ENCODE peak calls at places on chromosome 6, in six cellular contexts. A, K, Y, J, T and F are unnamed samples.

GRCh38 chr6:18352001-18352400 is 35.1 kb upstream of the RNF144B start:
- DNase-seq in A (no peak), K (no peak), Y (no peak), J (no peak), T (no peak), F (peak; percentile 39)

GRCh38 chr6:161403717-161404116 is 129.9 kb upstream of the AGPAT4 start:
- DNase-seq in A (no peak), K (no peak), Y (no peak), J (no peak), T (no peak), F (no peak)

GRCh38 chr6:41536884-41537347 is 9.3 kb upstream of the FOXP4 start:
- DNase-seq in A (no peak), K (no peak), Y (peak; percentile 81), J (no peak), T (peak; percentile 93), F (no peak)

GRCh38 chr6:35622283-35622682 is 66.4 kb downstream of the FKBP5 start:
- DNase-seq in A (no peak), K (no peak), Y (no peak), J (no peak), T (no peak), F (no peak)

GRCh38 chr6:34144581-34145160 is 1.2 kb downstream of the GRM4 start:
- DNase-seq in A (peak; percentile 27), K (no peak), Y (no peak), J (no peak), T (no peak), F (no peak)

GRCh38 chr6:113313841-113314240 is 543.3 kb upstream of the MARCKS start:
- DNase-seq in A (no peak), K (no peak), Y (no peak), J (no peak), T (no peak), F (no peak)

GRCh38 chr6:44085219-44085618 is 42.0 kb downstream of the MRPL14 start:
- DNase-seq in A (no peak), K (no peak), Y (no peak), J (no peak), T (no peak), F (no peak)

GRCh38 chr6:107941627-107942026 is 16.4 kb downstream of the SEC63 start:
- DNase-seq in A (no peak), K (no peak), Y (no peak), J (no peak), T (no peak), F (no peak)

GRCh38 chr6:16595514-16595913 is 165.7 kb downstream of the ATXN1 start:
- DNase-seq in A (no peak), K (no peak), Y (no peak), J (no peak), T (no peak), F (no peak)
- H3K4me3 ChIP-seq in A (no peak overlapping the region), K (no peak overlapping the region), Y (no peak overlapping the region), J (no peak overlapping the region), T (no peak overlapping the region), F (no peak overlapping the region)

DNA sequence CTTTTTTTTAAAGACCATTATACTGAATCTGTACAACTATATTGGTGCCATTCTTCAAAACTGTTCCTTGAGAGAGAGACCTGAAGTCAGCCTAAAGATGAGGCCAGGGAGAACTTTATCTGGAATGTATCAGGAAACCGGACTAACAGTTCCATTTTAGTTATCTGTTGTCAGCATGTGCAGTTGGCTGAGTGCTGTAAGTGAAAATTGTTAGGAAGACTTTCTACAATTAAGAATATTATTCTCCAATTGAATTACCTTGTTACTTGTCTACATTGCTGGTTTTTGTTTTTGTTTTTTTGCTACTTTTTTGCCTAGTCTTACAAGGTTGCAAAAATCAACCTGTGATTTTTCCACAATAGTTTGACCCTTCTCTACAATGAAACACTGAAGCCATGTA is 7.5 kb downstream of the CEP57L1 start:
- DNase-seq in A (no peak), K (no peak), Y (no peak), J (no peak), T (no peak), F (no peak)
- H3K4me3 ChIP-seq in A (no peak overlapping the region), K (no peak overlapping the region), Y (no peak overlapping the region), J (no peak overlapping the region), T (no peak overlapping the region), F (no peak overlapping the region)

DNA sequence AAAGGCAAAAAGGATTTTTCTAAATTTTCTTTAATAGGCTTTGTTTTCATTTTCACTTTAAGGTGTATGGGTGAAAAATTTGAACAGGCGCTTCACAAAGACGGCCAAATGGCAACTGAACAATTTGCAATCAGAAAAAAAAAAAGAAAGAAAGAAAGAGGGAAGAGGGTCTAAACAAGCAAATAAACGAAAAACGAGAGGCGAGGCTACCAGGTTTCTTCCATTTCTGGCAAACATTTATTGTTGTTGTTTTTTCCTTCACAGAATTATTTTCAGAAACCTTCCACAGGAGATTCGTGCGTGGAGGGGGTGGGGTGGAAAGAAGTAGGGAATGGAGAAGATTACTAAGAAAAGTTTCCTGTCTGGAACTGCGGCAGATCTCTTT is 24.3 kb downstream of the POM121L2 start:
- DNase-seq in A (no peak), K (no peak), Y (no peak), J (no peak), T (no peak), F (no peak)
- H3K4me3 ChIP-seq in A (no peak overlapping the region), K (peak overlapping the region; percentile 37), Y (no peak overlapping the region), J (peak overlapping the region; percentile 34), T (no peak overlapping the region), F (no peak overlapping the region)

GRCh38 chr6:71886184-71887005 is at the start of gene RIMS1:
- DNase-seq in A (peak; percentile 57), K (peak; percentile 3), Y (no peak), J (peak; percentile 57), T (no peak), F (peak; percentile 33)

GRCh38 chr6:71888720-71889340 is 2.5 kb downstream of the RIMS1 start:
- DNase-seq in A (no peak), K (no peak), Y (no peak), J (no peak), T (no peak), F (no peak)

GRCh38 chr6:71887006-71887743 is 825 bp downstream of the RIMS1 start:
- DNase-seq in A (peak; percentile 38), K (no peak), Y (no peak), J (no peak), T (no peak), F (no peak)

GRCh38 chr6:71889366-71889765 is 3.0 kb downstream of the RIMS1 start:
- DNase-seq in A (no peak), K (no peak), Y (no peak), J (no peak), T (no peak), F (no peak)

DNA sequence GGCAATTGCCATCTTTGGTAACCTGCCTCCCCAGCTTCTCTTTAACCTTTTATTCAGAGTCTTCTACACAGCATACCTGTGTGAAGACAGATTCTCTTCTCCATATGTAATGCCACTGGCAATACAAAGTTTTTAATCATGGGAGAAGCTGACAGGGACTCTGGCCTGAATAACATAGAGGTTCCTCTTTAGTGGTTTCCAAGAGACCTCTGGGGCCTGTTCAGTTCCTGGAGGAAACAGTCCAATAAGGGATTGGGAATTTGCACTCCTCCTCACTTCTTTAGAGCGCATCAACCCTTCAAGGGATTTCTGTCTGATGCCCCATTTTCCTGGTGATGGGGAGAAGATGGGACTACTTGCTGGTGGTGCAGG is 1.4 kb downstream of the RIMS1 start:
- DNase-seq in A (no peak), K (no peak), Y (no peak), J (no peak), T (no peak), F (no peak)
- H3K4me3 ChIP-seq in A (no peak overlapping the region), K (no peak overlapping the region), Y (no peak overlapping the region), J (no peak overlapping the region), T (no peak overlapping the region), F (peak overlapping the region; percentile 62)

DNA sequence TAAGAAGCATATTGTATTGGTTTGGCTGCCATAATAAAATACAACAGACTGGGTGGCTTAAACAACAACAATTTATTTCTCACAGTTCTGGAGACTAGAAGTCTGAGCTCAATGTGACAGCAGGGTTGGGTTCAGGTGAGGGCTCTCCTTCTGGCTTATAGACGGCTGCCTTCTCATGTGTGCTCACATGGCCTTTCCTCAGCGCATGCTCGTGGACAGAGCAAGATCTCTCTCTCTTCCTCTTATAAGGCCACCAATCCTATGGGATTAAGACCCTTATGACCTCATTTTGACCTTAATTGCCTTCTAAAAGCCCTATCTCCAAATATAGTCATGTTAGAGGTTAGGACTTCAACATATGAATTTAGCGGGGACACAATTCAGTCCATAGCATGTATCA is 32.4 kb upstream of the GFOD1 start:
- DNase-seq in A (no peak), K (no peak), Y (no peak), J (no peak), T (no peak), F (no peak)
- H3K4me3 ChIP-seq in A (no peak overlapping the region), K (no peak overlapping the region), Y (no peak overlapping the region), J (no peak overlapping the region), T (no peak overlapping the region), F (no peak overlapping the region)

GRCh38 chr6:167933847-167934246 is 63.6 kb upstream of the KIF25 start:
- DNase-seq in A (no peak), K (no peak), Y (no peak), J (no peak), T (no peak), F (no peak)
- H3K4me3 ChIP-seq in A (no peak overlapping the region), K (no peak overlapping the region), Y (no peak overlapping the region), J (no peak overlapping the region), T (no peak overlapping the region), F (no peak overlapping the region)

GRCh38 chr6:111200823-111201134 is 113.5 kb downstream of the SLC16A10 start:
- DNase-seq in A (no peak), K (no peak), Y (no peak), J (no peak), T (no peak), F (no peak)
- H3K4me3 ChIP-seq in A (no peak overlapping the region), K (no peak overlapping the region), Y (no peak overlapping the region), J (no peak overlapping the region), T (no peak overlapping the region), F (no peak overlapping the region)

DNA sequence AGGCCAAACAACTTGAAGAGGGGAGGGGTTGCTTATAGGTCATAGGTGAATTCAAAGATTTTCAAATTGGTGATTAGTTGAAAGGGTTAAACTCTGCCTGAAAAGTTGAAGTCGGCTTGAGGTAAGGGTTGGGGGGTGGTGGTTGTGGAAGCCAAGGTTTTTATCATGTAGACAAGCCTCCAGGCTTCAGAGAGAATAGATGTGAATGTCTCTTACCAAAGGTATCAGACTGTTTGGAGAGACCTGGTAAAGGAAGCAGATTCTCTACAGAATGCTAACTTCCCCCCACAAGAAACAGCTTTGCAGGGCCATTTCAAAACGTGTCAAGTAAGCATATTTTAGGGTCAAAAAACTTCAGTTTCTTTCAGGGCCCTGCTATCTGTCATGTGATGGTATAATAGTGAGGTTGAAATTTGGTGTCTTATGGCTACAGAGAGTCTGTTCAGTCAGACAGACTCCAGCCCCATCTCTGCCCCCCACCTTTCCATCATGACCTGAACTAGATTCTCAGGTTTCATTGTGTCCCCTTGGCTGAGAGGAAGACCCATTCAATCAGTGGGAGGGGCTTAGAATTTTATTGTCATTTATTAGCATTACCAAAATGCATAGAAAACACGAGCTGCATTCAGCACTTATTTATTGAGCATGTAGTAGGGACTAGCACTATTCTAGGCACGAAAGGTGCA is 136.5 kb downstream of the MAP3K7 start:
- DNase-seq in A (no peak), K (no peak), Y (no peak), J (no peak), T (no peak), F (no peak)
- H3K4me3 ChIP-seq in A (no peak overlapping the region), K (no peak overlapping the region), Y (no peak overlapping the region), J (no peak overlapping the region), T (no peak overlapping the region), F (no peak overlapping the region)